ENCODE peak calls at places on chromosomes 11 and 22, in ten cellular contexts. S is CD8-positive, alpha-beta T cell; Q is dorsolateral prefrontal cortex; M is IMR-90; G is A673; P is lower leg skin; C is foreskin fibroblast; F is colonic mucosa; Y is GM12864; Z is WERI-Rb-1. T is an unnamed sample.

GRCh38 chr11:35953081-35953480 is 9.2 kb downstream of the LDLRAD3 start:
- DNase-seq in G (no peak), F (no peak), C (no peak), P (peak; percentile 86), Y (no peak), S (no peak), M (no peak), Q (peak; percentile 63), Z (no peak), T (no peak)

GRCh38 chr11:96393753-96394348 is 4.0 kb downstream of the JRKL start:
- DNase-seq in G (peak; percentile 73), Y (no peak), F (no peak), C (peak; percentile 70), Z (no peak), M (peak; percentile 61), S (no peak), P (no peak), Q (no peak), T (peak; percentile 61)

GRCh38 chr22:24099661-24100060 is 81.6 kb upstream of the SUSD2 start:
- DNase-seq in F (no peak), Y (no peak), S (no peak), P (no peak), M (no peak), G (no peak), C (no peak), Z (no peak), Q (peak; percentile 26), T (no peak)

GRCh38 chr11:83278351-83278750 is 7.8 kb downstream of the CCDC90B start:
- DNase-seq in Z (no peak), Q (no peak), G (no peak), Y (no peak), S (no peak), F (no peak), M (peak; percentile 65), P (no peak), C (no peak), T (no peak)

GRCh38 chr11:69925366-69926196 is 106.4 kb upstream of the FGF3 start:
- DNase-seq in P (peak; percentile 82), M (peak; percentile 49), Q (peak; percentile 36), F (no peak), Z (no peak), G (no peak), S (no peak), C (no peak), Y (no peak), T (no peak)

GRCh38 chr11:29310016-29310415 is 706.8 kb downstream of the KCNA4 start:
- DNase-seq in M (peak; percentile 95), C (peak; percentile 71), P (no peak), Y (no peak), F (no peak), Q (no peak), G (no peak), Z (no peak), S (no peak), T (no peak)

GRCh38 chr22:46902998-46903916 is 140.8 kb downstream of the TBC1D22A start:
- DNase-seq in P (peak; percentile 80), Y (no peak), Z (no peak), C (no peak), G (no peak), S (no peak), F (no peak), M (no peak), Q (no peak), T (no peak)

GRCh38 chr11:49302360-49302759 is 94.0 kb upstream of the FOLH1 start:
- DNase-seq in Y (no peak), M (no peak), S (no peak), C (no peak), F (no peak), Q (no peak), Z (no peak), G (no peak), P (no peak), T (no peak)

GRCh38 chr11:96424693-96425092 is 34.9 kb downstream of the JRKL start:
- DNase-seq in M (peak; percentile 44), F (no peak), P (no peak), Q (no peak), G (peak; percentile 46), Z (no peak), C (peak; percentile 69), Y (no peak), S (no peak), T (peak; percentile 19)

GRCh38 chr11:7204778-7205177 is 46.9 kb upstream of the SYT9 start:
- DNase-seq in Y (no peak), P (no peak), Q (no peak), G (no peak), S (no peak), Z (no peak), F (no peak), C (peak; percentile 67), M (no peak), T (no peak)

GRCh38 chr22:35043251-35043931 is 22.6 kb upstream of the ISX start:
- DNase-seq in P (no peak), Q (no peak), C (no peak), F (no peak), Z (no peak), G (no peak), S (no peak), Y (no peak), M (no peak), T (no peak)

GRCh38 chr11:78190871-78191538 is 2.3 kb downstream of the USP35 start:
- DNase-seq in F (no peak), M (no peak), C (no peak), P (no peak), Q (no peak), S (no peak), G (no peak), Z (no peak), Y (no peak), T (no peak)

GRCh38 chr11:83061883-83062282 is 9.8 kb downstream of the RAB30 start:
- DNase-seq in F (no peak), Y (peak; percentile 95), S (no peak), Z (no peak), Q (no peak), G (no peak), P (no peak), M (no peak), C (no peak), T (no peak)

GRCh38 chr11:43558056-43558455 is 122.5 kb upstream of the HSD17B12 start:
- DNase-seq in Y (no peak), C (no peak), M (no peak), F (no peak), Z (no peak), G (no peak), Q (no peak), S (no peak), P (peak; percentile 10), T (no peak)

DNA sequence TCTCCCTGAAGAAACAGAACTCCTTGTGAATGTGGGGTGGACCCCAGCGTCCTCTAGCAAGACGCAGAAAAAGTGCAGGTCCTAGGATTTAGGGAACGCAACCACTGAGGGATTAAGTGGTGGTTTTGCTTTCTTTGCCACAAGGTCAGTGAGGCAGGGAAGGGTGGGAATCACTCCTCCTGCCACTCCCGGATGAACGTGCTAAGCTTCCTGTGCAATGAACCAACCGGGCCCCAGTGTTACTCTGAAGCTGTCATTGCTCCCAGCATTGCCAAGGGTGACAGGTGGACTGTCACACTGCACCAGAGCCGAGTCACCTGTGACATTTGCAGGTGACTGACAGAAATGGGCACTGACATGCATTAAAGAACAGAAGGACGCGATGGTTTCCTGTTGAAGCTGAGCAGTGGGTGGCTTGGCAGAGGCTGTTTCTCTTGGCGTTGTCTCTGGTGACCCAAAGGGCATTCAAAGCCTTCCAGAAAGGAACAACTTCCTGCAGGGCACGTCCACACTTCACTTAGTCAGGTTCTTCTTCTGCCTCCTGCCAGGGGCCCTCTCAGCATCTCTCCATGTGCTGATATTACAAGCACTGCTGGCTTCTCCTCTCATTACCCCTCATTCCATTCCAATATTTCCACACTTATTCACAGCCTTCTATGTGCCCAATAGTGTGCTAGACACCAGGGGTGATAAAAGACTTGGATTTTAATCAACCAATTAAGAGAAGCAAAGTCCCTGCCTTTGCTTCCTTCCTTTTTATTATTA is 9.7 kb downstream of the KIRREL3 start:
- DNase-seq in Q (no peak), Z (peak; percentile 17), F (no peak), C (peak; percentile 26), P (no peak), S (no peak), Y (no peak), M (peak; percentile 40), G (no peak), T (no peak)
- H3K4me3 ChIP-seq in Q (no peak overlapping the region), Z (no peak overlapping the region), F (no peak overlapping the region), C (no peak overlapping the region), P (no peak overlapping the region), S (no peak overlapping the region), Y (no peak overlapping the region), M (no peak overlapping the region), G (no peak overlapping the region), T (no peak overlapping the region)

GRCh38 chr22:39679652-39680051 is 109.1 kb downstream of the CACNA1I start:
- DNase-seq in S (no peak), F (no peak), Y (no peak), Z (no peak), G (no peak), P (no peak), M (no peak), Q (no peak), C (no peak), T (no peak)
- TF ChIP-seq CTCF in S (no peak), F (no peak), Y (no peak), Z (no peak), G (no peak), P (no peak), M (no peak), Q (no peak), C (no peak), T (no peak)

GRCh38 chr11:8213390-8213789 is 44.6 kb upstream of the RIC3 start:
- DNase-seq in F (no peak), Z (no peak), M (no peak), Y (no peak), Q (no peak), S (no peak), C (no peak), P (no peak), G (no peak), T (no peak)
- H3K4me3 ChIP-seq in F (no peak overlapping the region), Z (no peak overlapping the region), M (no peak overlapping the region), Y (no peak overlapping the region), Q (no peak overlapping the region), S (no peak overlapping the region), C (no peak overlapping the region), P (no peak overlapping the region), G (no peak overlapping the region), T (no peak overlapping the region)

GRCh38 chr11:107857550-107858216 is 904 bp downstream of the SLC35F2 start:
- DNase-seq in G (peak; percentile 48), F (peak; percentile 53), P (no peak), C (peak; percentile 40), Z (peak; percentile 12), M (peak; percentile 41), Q (no peak), S (no peak), Y (no peak), T (peak; percentile 13)

GRCh38 chr11:107858217-107859070 is at the start of gene SLC35F2:
- DNase-seq in Q (peak; percentile 55), P (peak; percentile 92), S (peak; percentile 62), Y (peak; percentile 74), M (peak; percentile 37), G (peak; percentile 92), F (peak; percentile 84), Z (peak; percentile 81), C (peak; percentile 80), T (peak; percentile 39)

GRCh38 chr11:107856981-107857517 is 1.5 kb downstream of the SLC35F2 start:
- DNase-seq in Q (no peak), C (peak; percentile 38), F (peak; percentile 74), P (peak; percentile 81), S (no peak), G (no peak), M (no peak), Z (no peak), Y (no peak), T (no peak)

GRCh38 chr11:107859459-107860239 is 1.1 kb upstream of the SLC35F2 start:
- DNase-seq in Q (no peak), S (peak; percentile 9), Z (peak; percentile 75), Y (peak; percentile 43), F (peak; percentile 76), M (no peak), G (peak; percentile 67), C (peak; percentile 49), P (peak; percentile 90), T (peak; percentile 8)

GRCh38 chr11:107860688-107861087 is 2.1 kb upstream of the SLC35F2 start:
- DNase-seq in C (no peak), Y (no peak), S (no peak), Q (no peak), Z (no peak), G (no peak), F (no peak), M (no peak), P (no peak), T (no peak)
- TF ChIP-seq CTCF in C (no peak), Y (peak; percentile 5), S (no peak), Q (no peak), Z (no peak), G (no peak), F (no peak), M (no peak), P (no peak), T (no peak)